ENCODE peak calls at places on chromosomes 6 and 20, in four cellular contexts. F, B, U and O are unnamed samples.

GRCh38 chr6:43310624-43311023 is 2.0 kb upstream of the CRIP3 start:
- DNase-seq in F (no peak), B (no peak), U (no peak), O (no peak)

GRCh38 chr6:67358241-67358640 is 1276.8 kb upstream of the ADGRB3 start:
- DNase-seq in U (no peak), B (no peak), F (peak), O (no peak)

GRCh38 chr20:7673841-7674240 is 266.4 kb downstream of the HAO1 start:
- DNase-seq in U (no peak), B (no peak), F (no peak), O (no peak)

GRCh38 chr6:9621276-9621675 is 793.6 kb downstream of the TFAP2A start:
- DNase-seq in U (no peak), B (no peak), F (no peak), O (no peak)

GRCh38 chr6:29014729-29015608 is 9.9 kb upstream of the ZNF311 start:
- DNase-seq in F (no peak), B (no peak), U (no peak), O (no peak)

GRCh38 chr20:63330940-63331339 is 30.2 kb downstream of the CHRNA4 start:
- DNase-seq in U (no peak), F (no peak), B (no peak), O (no peak)

GRCh38 chr6:51535327-51535726 is 552.1 kb downstream of the PKHD1 start:
- DNase-seq in U (no peak), B (no peak), F (no peak), O (no peak)

GRCh38 chr6:1445650-1446645 is 56.6 kb downstream of the FOXF2 start:
- DNase-seq in F (no peak), B (no peak), U (no peak), O (no peak)

GRCh38 chr6:155595264-155595663 is 139.6 kb upstream of the NOX3 start:
- DNase-seq in U (no peak), F (no peak), B (no peak), O (no peak)

GRCh38 chr6:136150961-136151360 is 99.2 kb downstream of the MTFR2 start:
- DNase-seq in B (no peak), U (no peak), F (no peak), O (no peak)

GRCh38 chr6:41073968-41074691 is 1.4 kb downstream of the NFYA start:
- DNase-seq in F (no peak), U (no peak), B (no peak), O (no peak)

GRCh38 chr20:1187605-1188171 is 2.9 kb upstream of the TMEM74B start:
- DNase-seq in U (no peak), B (no peak), F (no peak), O (no peak)

GRCh38 chr6:152983637-152984386 is 971 bp upstream of the FBXO5 start:
- DNase-seq in U (peak), F (peak), B (peak), O (peak)

GRCh38 chr20:10653593-10654288 is 20.1 kb downstream of the JAG1 start:
- DNase-seq in B (no peak), U (peak), F (peak), O (no peak)

GRCh38 chr20:6613280-6613861 is 154.1 kb upstream of the BMP2 start:
- DNase-seq in B (no peak), F (no peak), U (no peak), O (no peak)

GRCh38 chr6:45830441-45831139 is 185.1 kb downstream of the CLIC5 start:
- DNase-seq in B (peak), F (no peak), U (no peak), O (peak)

GRCh38 chr20:37249304-37249703 is 12.3 kb downstream of the GHRH start:
- DNase-seq in F (no peak), B (no peak), U (no peak), O (no peak)

GRCh38 chr6:154329350-154330170 is 27.0 kb downstream of the IPCEF1 start:
- DNase-seq in U (no peak), B (no peak), F (no peak), O (no peak)

GRCh38 chr6:17484201-17484606 is 90.8 kb downstream of the CAP2 start:
- DNase-seq in B (no peak), U (no peak), F (no peak), O (no peak)

GRCh38 chr6:38510205-38510604 is 129.5 kb downstream of the BTBD9 start:
- DNase-seq in B (no peak), F (no peak), U (no peak), O (no peak)

GRCh38 chr6:18076231-18076630 is 46.2 kb downstream of the NHLRC1 start:
- DNase-seq in B (no peak), U (no peak), F (no peak), O (no peak)

DNA sequence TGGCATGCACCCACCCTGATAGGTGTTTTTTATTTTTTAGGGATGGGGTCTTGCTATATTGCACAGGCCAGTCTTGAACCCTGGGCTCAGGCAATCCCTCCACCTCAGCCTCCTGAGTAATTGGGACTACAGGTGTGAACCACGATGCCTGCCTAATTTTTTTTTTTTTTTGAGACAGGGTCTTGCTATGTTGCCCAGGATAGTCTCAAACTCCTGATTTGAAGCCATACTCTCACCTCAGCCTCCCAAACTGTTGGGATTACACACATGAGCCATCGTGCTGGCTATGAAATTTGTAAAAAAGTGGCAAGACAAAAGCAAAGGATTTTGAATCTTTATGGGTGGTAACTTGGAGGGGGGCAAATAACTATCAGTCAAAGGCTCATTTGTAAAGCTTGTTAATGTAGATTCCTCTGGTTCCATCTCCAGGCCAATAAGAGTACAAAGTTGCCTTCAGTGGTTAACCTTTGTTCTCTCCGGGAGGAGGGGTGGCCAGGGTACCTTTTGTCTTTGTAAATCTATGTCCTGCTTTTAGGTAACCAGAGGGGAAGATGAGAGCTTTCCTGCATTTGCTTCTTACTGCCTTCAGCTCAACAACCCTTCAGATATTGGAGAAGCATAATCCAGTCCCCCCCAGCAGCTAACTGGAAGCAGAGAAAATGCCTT is 372.0 kb upstream of the JARID2 start:
- DNase-seq in U (no peak), B (no peak), F (no peak), O (no peak)
- TF ChIP-seq CTCF in U (no peak), B (no peak), F (no peak), O (no peak)

DNA sequence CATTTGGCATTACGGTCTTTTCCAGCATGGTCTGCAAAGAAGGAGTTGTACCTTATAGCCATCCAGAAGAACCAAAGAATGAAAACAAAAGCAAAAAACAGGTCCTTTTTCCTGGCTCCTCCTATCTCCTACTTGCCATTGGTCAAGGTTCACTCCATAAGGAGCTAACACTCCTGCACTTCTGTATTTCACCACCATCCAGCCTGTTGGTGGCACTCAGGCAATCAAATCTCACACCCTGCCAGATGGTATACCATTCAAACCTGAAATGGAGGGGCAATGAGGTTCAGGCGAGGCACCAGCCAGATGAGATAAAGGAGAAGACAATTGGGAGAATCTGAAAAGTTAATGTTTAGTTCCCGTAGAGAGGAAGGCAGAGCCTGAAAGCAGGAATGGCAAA is 203.8 kb downstream of the ALDH8A1 start:
- DNase-seq in B (no peak), F (no peak), U (no peak), O (no peak)
- TF ChIP-seq CTCF in B (no peak), F (no peak), U (no peak), O (no peak)

GRCh38 chr6:137866200-137866913 is 702 bp upstream of the TNFAIP3 start:
- DNase-seq in B (no peak), F (peak), U (no peak), O (peak)

GRCh38 chr6:137864812-137865508 is 2.1 kb upstream of the TNFAIP3 start:
- DNase-seq in F (no peak), B (no peak), U (no peak), O (no peak)

GRCh38 chr6:137867685-137868509 is 838 bp downstream of the TNFAIP3 start:
- DNase-seq in U (peak), B (no peak), F (peak), O (peak)

GRCh38 chr6:137868721-137869631 is 1.9 kb downstream of the TNFAIP3 start:
- DNase-seq in B (no peak), F (no peak), U (no peak), O (peak)

DNA sequence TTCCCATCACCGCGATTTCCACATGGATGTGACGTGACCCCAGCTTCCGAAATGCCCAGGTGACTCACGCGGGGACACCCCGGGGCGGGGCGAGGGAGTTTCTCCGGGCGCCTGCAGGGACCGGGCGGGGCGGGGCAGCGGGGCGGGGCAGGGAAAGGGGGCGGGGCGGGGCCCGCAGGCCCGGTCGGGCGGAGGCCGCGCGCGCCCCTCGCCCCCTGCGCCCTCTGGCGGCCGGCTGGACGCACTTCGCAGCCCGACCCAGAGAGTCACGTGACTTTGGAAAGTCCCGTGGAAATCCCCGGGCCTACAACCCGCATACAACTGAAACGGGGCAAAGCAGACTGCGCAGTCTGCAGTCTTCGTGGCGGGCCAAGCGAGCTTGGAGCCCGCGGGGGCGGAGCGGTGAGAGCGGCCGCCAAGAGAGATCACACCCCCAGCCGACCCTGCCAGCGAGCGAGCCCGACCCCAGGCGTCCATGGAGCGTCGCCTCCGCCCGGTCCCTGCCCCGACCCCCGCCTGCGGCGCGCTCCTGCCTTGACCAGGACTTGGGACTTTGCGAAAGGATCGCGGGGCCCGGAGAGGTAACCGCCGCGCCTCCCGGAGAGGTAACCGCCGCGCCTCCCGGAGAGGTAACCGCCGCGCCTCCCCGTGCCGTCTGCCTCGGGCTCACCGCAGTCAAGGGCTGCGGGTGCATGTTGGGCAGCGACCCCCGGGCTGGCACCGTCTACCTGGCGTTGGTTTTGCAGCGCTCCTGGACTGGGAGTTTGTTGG is at the start of gene TNFAIP3:
- DNase-seq in B (peak), F (peak), U (peak), O (peak)
- TF ChIP-seq CTCF in B (peak), F (peak), U (peak), O (peak)

GRCh38 chr6:124799638-124800037 is 162.6 kb upstream of the RNF217 start:
- DNase-seq in F (no peak), U (no peak), B (no peak), O (no peak)

GRCh38 chr6:124793406-124793805 is 168.8 kb upstream of the RNF217 start:
- DNase-seq in B (no peak), U (no peak), F (no peak), O (no peak)

GRCh38 chr6:124800222-124800621 is 162.0 kb upstream of the RNF217 start:
- DNase-seq in B (no peak), F (no peak), U (no peak), O (no peak)

GRCh38 chr6:124795879-124796838 is 166.1 kb upstream of the RNF217 start:
- DNase-seq in F (no peak), B (no peak), U (peak), O (no peak)

DNA sequence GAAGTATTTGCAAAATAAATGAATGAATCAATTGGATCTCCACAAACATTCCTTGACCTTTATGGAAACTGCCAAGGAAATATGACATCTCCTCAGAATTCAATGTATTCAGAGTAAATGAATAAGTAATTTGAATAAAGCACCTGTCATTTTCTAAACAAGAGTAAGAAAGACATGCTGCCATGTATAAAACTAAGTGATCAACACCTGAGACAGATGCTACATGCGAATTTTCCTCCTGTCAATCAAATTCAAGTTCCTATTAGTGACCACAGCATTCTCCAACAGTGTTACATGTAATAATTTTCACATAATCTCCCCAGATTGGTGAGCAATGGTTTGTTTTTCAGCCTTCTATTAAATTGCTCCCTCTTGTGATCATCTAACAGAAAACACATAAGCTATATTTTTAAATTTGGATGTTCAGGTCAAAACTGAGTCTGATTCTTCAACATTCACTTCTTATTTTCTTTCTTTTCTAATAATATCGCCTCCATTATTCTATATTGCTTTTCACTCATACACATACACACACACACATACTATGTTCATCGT is 163.2 kb upstream of the RNF217 start:
- DNase-seq in B (no peak), U (no peak), F (no peak), O (no peak)
- TF ChIP-seq CTCF in B (no peak), U (no peak), F (no peak), O (no peak)